ENCODE peak calls at places on chromosome 13, in six cellular contexts. One of them, this sample, is unnamed.

GRCh38 chr13:94710081-94710809 is 2.1 kb downstream of the SOX21 start:
- DNase-seq in NCI-H187 treated with DMSO at 0.1 percent for 48 hours: no peak
- DNase-seq in memory B cell: no peak
- DNase-seq in stimulated activated naive B cell treated with anti-CD40 and anti-IgM and Interleukin-4, amounts not matched to agents 10 μg/mL and 1 μg/mL and 100 μg/mL, for 72 hours: no peak
- DNase-seq in endodermal cell: no peak
- DNase-seq in LHCN-M2: no peak
- DNase-seq in this sample: no peak

GRCh38 chr13:40588101-40588500 is 78.3 kb downstream of the FOXO1 start:
- DNase-seq in stimulated activated naive B cell treated with anti-CD40 and anti-IgM and Interleukin-4, amounts not matched to agents 10 μg/mL and 1 μg/mL and 100 μg/mL, for 72 hours: no peak
- DNase-seq in LHCN-M2: no peak
- DNase-seq in endodermal cell: no peak
- DNase-seq in NCI-H187 treated with DMSO at 0.1 percent for 48 hours: no peak
- DNase-seq in memory B cell: no peak
- DNase-seq in this sample: no peak

GRCh38 chr13:46329624-46330023 is 57.4 kb downstream of the RUBCNL start:
- DNase-seq in NCI-H187 treated with DMSO at 0.1 percent for 48 hours: no peak
- DNase-seq in LHCN-M2: no peak
- DNase-seq in stimulated activated naive B cell treated with anti-CD40 and anti-IgM and Interleukin-4, amounts not matched to agents 10 μg/mL and 1 μg/mL and 100 μg/mL, for 72 hours: no peak
- DNase-seq in endodermal cell: no peak
- DNase-seq in memory B cell: no peak
- DNase-seq in this sample: no peak

GRCh38 chr13:112753868-112754267 is 64.0 kb downstream of the ATP11A start:
- DNase-seq in LHCN-M2: no peak
- DNase-seq in memory B cell: no peak
- DNase-seq in stimulated activated naive B cell treated with anti-CD40 and anti-IgM and Interleukin-4, amounts not matched to agents 10 μg/mL and 1 μg/mL and 100 μg/mL, for 72 hours: no peak
- DNase-seq in NCI-H187 treated with DMSO at 0.1 percent for 48 hours: no peak
- DNase-seq in endodermal cell: no peak
- DNase-seq in this sample: no peak

GRCh38 chr13:113657851-113658741 is at the start of gene ATP4B:
- DNase-seq in endodermal cell: peak
- DNase-seq in NCI-H187 treated with DMSO at 0.1 percent for 48 hours: no peak
- DNase-seq in LHCN-M2: no peak
- DNase-seq in stimulated activated naive B cell treated with anti-CD40 and anti-IgM and Interleukin-4, amounts not matched to agents 10 μg/mL and 1 μg/mL and 100 μg/mL, for 72 hours: no peak
- DNase-seq in memory B cell: no peak
- DNase-seq in this sample: no peak

GRCh38 chr13:46469064-46469463 is 82.0 kb upstream of the RUBCNL start:
- DNase-seq in memory B cell: no peak
- DNase-seq in stimulated activated naive B cell treated with anti-CD40 and anti-IgM and Interleukin-4, amounts not matched to agents 10 μg/mL and 1 μg/mL and 100 μg/mL, for 72 hours: no peak
- DNase-seq in endodermal cell: no peak
- DNase-seq in NCI-H187 treated with DMSO at 0.1 percent for 48 hours: no peak
- DNase-seq in LHCN-M2: peak
- DNase-seq in this sample: no peak

GRCh38 chr13:40273173-40274000 is 393.1 kb downstream of the FOXO1 start:
- DNase-seq in LHCN-M2: no peak
- DNase-seq in endodermal cell: no peak
- DNase-seq in stimulated activated naive B cell treated with anti-CD40 and anti-IgM and Interleukin-4, amounts not matched to agents 10 μg/mL and 1 μg/mL and 100 μg/mL, for 72 hours: no peak
- DNase-seq in NCI-H187 treated with DMSO at 0.1 percent for 48 hours: no peak
- DNase-seq in memory B cell: no peak
- DNase-seq in this sample: no peak

GRCh38 chr13:113782472-113782871 is 23.4 kb downstream of the TMEM255B start:
- DNase-seq in NCI-H187 treated with DMSO at 0.1 percent for 48 hours: no peak
- DNase-seq in memory B cell: no peak
- DNase-seq in stimulated activated naive B cell treated with anti-CD40 and anti-IgM and Interleukin-4, amounts not matched to agents 10 μg/mL and 1 μg/mL and 100 μg/mL, for 72 hours: no peak
- DNase-seq in endodermal cell: peak
- DNase-seq in LHCN-M2: no peak
- DNase-seq in this sample: no peak

GRCh38 chr13:112960671-112961070 is 8.3 kb upstream of the MCF2L start:
- DNase-seq in endodermal cell: no peak
- DNase-seq in LHCN-M2: no peak
- DNase-seq in stimulated activated naive B cell treated with anti-CD40 and anti-IgM and Interleukin-4, amounts not matched to agents 10 μg/mL and 1 μg/mL and 100 μg/mL, for 72 hours: no peak
- DNase-seq in NCI-H187 treated with DMSO at 0.1 percent for 48 hours: no peak
- DNase-seq in memory B cell: no peak
- DNase-seq in this sample: no peak

GRCh38 chr13:107421951-107422350 is 793.4 kb downstream of the LIG4 start:
- DNase-seq in stimulated activated naive B cell treated with anti-CD40 and anti-IgM and Interleukin-4, amounts not matched to agents 10 μg/mL and 1 μg/mL and 100 μg/mL, for 72 hours: no peak
- DNase-seq in memory B cell: no peak
- DNase-seq in LHCN-M2: no peak
- DNase-seq in endodermal cell: no peak
- DNase-seq in NCI-H187 treated with DMSO at 0.1 percent for 48 hours: no peak
- DNase-seq in this sample: no peak

GRCh38 chr13:76286178-76286577 is 600.0 kb downstream of the KCTD12 start:
- DNase-seq in NCI-H187 treated with DMSO at 0.1 percent for 48 hours: no peak
- DNase-seq in stimulated activated naive B cell treated with anti-CD40 and anti-IgM and Interleukin-4, amounts not matched to agents 10 μg/mL and 1 μg/mL and 100 μg/mL, for 72 hours: no peak
- DNase-seq in memory B cell: no peak
- DNase-seq in endodermal cell: no peak
- DNase-seq in LHCN-M2: peak
- DNase-seq in this sample: no peak

GRCh38 chr13:102770435-102770834 is 3.2 kb downstream of the TEX30 start:
- DNase-seq in memory B cell: no peak
- DNase-seq in endodermal cell: no peak
- DNase-seq in stimulated activated naive B cell treated with anti-CD40 and anti-IgM and Interleukin-4, amounts not matched to agents 10 μg/mL and 1 μg/mL and 100 μg/mL, for 72 hours: no peak
- DNase-seq in NCI-H187 treated with DMSO at 0.1 percent for 48 hours: no peak
- DNase-seq in LHCN-M2: no peak
- DNase-seq in this sample: no peak

GRCh38 chr13:89687066-89687465 is 1660.4 kb upstream of the MIR17HG start:
- DNase-seq in endodermal cell: no peak
- DNase-seq in stimulated activated naive B cell treated with anti-CD40 and anti-IgM and Interleukin-4, amounts not matched to agents 10 μg/mL and 1 μg/mL and 100 μg/mL, for 72 hours: no peak
- DNase-seq in LHCN-M2: peak
- DNase-seq in NCI-H187 treated with DMSO at 0.1 percent for 48 hours: no peak
- DNase-seq in memory B cell: no peak
- DNase-seq in this sample: no peak

GRCh38 chr13:26914148-26914547 is 153.6 kb upstream of the GPR12 start:
- DNase-seq in endodermal cell: no peak
- DNase-seq in NCI-H187 treated with DMSO at 0.1 percent for 48 hours: no peak
- DNase-seq in LHCN-M2: no peak
- DNase-seq in stimulated activated naive B cell treated with anti-CD40 and anti-IgM and Interleukin-4, amounts not matched to agents 10 μg/mL and 1 μg/mL and 100 μg/mL, for 72 hours: no peak
- DNase-seq in memory B cell: no peak
- DNase-seq in this sample: no peak

GRCh38 chr13:53013113-53013512 is 15.5 kb upstream of the OLFM4 start:
- DNase-seq in NCI-H187 treated with DMSO at 0.1 percent for 48 hours: no peak
- DNase-seq in endodermal cell: no peak
- DNase-seq in memory B cell: no peak
- DNase-seq in stimulated activated naive B cell treated with anti-CD40 and anti-IgM and Interleukin-4, amounts not matched to agents 10 μg/mL and 1 μg/mL and 100 μg/mL, for 72 hours: no peak
- DNase-seq in LHCN-M2: no peak
- DNase-seq in this sample: no peak

GRCh38 chr13:64457976-64458375 is 2772.2 kb downstream of the PCDH9 start:
- DNase-seq in LHCN-M2: no peak
- DNase-seq in stimulated activated naive B cell treated with anti-CD40 and anti-IgM and Interleukin-4, amounts not matched to agents 10 μg/mL and 1 μg/mL and 100 μg/mL, for 72 hours: no peak
- DNase-seq in memory B cell: no peak
- DNase-seq in NCI-H187 treated with DMSO at 0.1 percent for 48 hours: no peak
- DNase-seq in endodermal cell: no peak
- DNase-seq in this sample: no peak

GRCh38 chr13:57128909-57129308 is 11.8 kb upstream of the PRR20A start:
- DNase-seq in endodermal cell: peak
- DNase-seq in NCI-H187 treated with DMSO at 0.1 percent for 48 hours: no peak
- DNase-seq in stimulated activated naive B cell treated with anti-CD40 and anti-IgM and Interleukin-4, amounts not matched to agents 10 μg/mL and 1 μg/mL and 100 μg/mL, for 72 hours: no peak
- DNase-seq in memory B cell: no peak
- DNase-seq in LHCN-M2: no peak
- DNase-seq in this sample: no peak

GRCh38 chr13:27280009-27280646 is 9.5 kb downstream of the RASL11A start:
- DNase-seq in memory B cell: no peak
- DNase-seq in endodermal cell: no peak
- DNase-seq in NCI-H187 treated with DMSO at 0.1 percent for 48 hours: no peak
- DNase-seq in stimulated activated naive B cell treated with anti-CD40 and anti-IgM and Interleukin-4, amounts not matched to agents 10 μg/mL and 1 μg/mL and 100 μg/mL, for 72 hours: no peak
- DNase-seq in LHCN-M2: no peak
- DNase-seq in this sample: no peak

GRCh38 chr13:33153421-33154381 is 131.9 kb downstream of the STARD13 start:
- DNase-seq in LHCN-M2: no peak
- DNase-seq in stimulated activated naive B cell treated with anti-CD40 and anti-IgM and Interleukin-4, amounts not matched to agents 10 μg/mL and 1 μg/mL and 100 μg/mL, for 72 hours: no peak
- DNase-seq in endodermal cell: peak
- DNase-seq in memory B cell: no peak
- DNase-seq in NCI-H187 treated with DMSO at 0.1 percent for 48 hours: no peak
- DNase-seq in this sample: no peak

GRCh38 chr13:109402976-109403375 is 383.4 kb downstream of the IRS2 start:
- DNase-seq in LHCN-M2: no peak
- DNase-seq in endodermal cell: no peak
- DNase-seq in memory B cell: no peak
- DNase-seq in stimulated activated naive B cell treated with anti-CD40 and anti-IgM and Interleukin-4, amounts not matched to agents 10 μg/mL and 1 μg/mL and 100 μg/mL, for 72 hours: no peak
- DNase-seq in NCI-H187 treated with DMSO at 0.1 percent for 48 hours: peak
- DNase-seq in this sample: no peak

GRCh38 chr13:95323930-95324662 is 22.8 kb upstream of the ABCC4 start:
- DNase-seq in stimulated activated naive B cell treated with anti-CD40 and anti-IgM and Interleukin-4, amounts not matched to agents 10 μg/mL and 1 μg/mL and 100 μg/mL, for 72 hours: no peak
- DNase-seq in NCI-H187 treated with DMSO at 0.1 percent for 48 hours: no peak
- DNase-seq in memory B cell: no peak
- DNase-seq in endodermal cell: no peak
- DNase-seq in LHCN-M2: no peak
- DNase-seq in this sample: no peak

GRCh38 chr13:79791471-79792042 is 310.6 kb downstream of the NDFIP2 start:
- DNase-seq in stimulated activated naive B cell treated with anti-CD40 and anti-IgM and Interleukin-4, amounts not matched to agents 10 μg/mL and 1 μg/mL and 100 μg/mL, for 72 hours: no peak
- DNase-seq in endodermal cell: no peak
- DNase-seq in NCI-H187 treated with DMSO at 0.1 percent for 48 hours: no peak
- DNase-seq in memory B cell: no peak
- DNase-seq in LHCN-M2: no peak
- DNase-seq in this sample: no peak

GRCh38 chr13:44498969-44499368 is 77.2 kb downstream of the TSC22D1 start:
- DNase-seq in LHCN-M2: peak
- DNase-seq in endodermal cell: no peak
- DNase-seq in stimulated activated naive B cell treated with anti-CD40 and anti-IgM and Interleukin-4, amounts not matched to agents 10 μg/mL and 1 μg/mL and 100 μg/mL, for 72 hours: no peak
- DNase-seq in NCI-H187 treated with DMSO at 0.1 percent for 48 hours: no peak
- DNase-seq in memory B cell: no peak
- DNase-seq in this sample: no peak

GRCh38 chr13:77511552-77511951 is 24.0 kb upstream of the SCEL start:
- DNase-seq in stimulated activated naive B cell treated with anti-CD40 and anti-IgM and Interleukin-4, amounts not matched to agents 10 μg/mL and 1 μg/mL and 100 μg/mL, for 72 hours: no peak
- DNase-seq in endodermal cell: no peak
- DNase-seq in NCI-H187 treated with DMSO at 0.1 percent for 48 hours: no peak
- DNase-seq in LHCN-M2: no peak
- DNase-seq in memory B cell: no peak
- DNase-seq in this sample: no peak

GRCh38 chr13:67410645-67411044 is 180.5 kb upstream of the PCDH9 start:
- DNase-seq in LHCN-M2: no peak
- DNase-seq in memory B cell: no peak
- DNase-seq in endodermal cell: no peak
- DNase-seq in stimulated activated naive B cell treated with anti-CD40 and anti-IgM and Interleukin-4, amounts not matched to agents 10 μg/mL and 1 μg/mL and 100 μg/mL, for 72 hours: no peak
- DNase-seq in NCI-H187 treated with DMSO at 0.1 percent for 48 hours: no peak
- DNase-seq in this sample: no peak

GRCh38 chr13:106521101-106521799 is 14.2 kb downstream of the EFNB2 start:
- DNase-seq in endodermal cell: no peak
- DNase-seq in memory B cell: no peak
- DNase-seq in stimulated activated naive B cell treated with anti-CD40 and anti-IgM and Interleukin-4, amounts not matched to agents 10 μg/mL and 1 μg/mL and 100 μg/mL, for 72 hours: no peak
- DNase-seq in LHCN-M2: no peak
- DNase-seq in NCI-H187 treated with DMSO at 0.1 percent for 48 hours: no peak
- DNase-seq in this sample: no peak

GRCh38 chr13:22017226-22017625 is 346.4 kb downstream of the FGF9 start:
- DNase-seq in LHCN-M2: no peak
- DNase-seq in memory B cell: no peak
- DNase-seq in NCI-H187 treated with DMSO at 0.1 percent for 48 hours: no peak
- DNase-seq in endodermal cell: no peak
- DNase-seq in stimulated activated naive B cell treated with anti-CD40 and anti-IgM and Interleukin-4, amounts not matched to agents 10 μg/mL and 1 μg/mL and 100 μg/mL, for 72 hours: peak
- DNase-seq in this sample: no peak

GRCh38 chr13:46665630-46666482 is 112.9 kb downstream of the LRCH1 start:
- DNase-seq in LHCN-M2: no peak
- DNase-seq in endodermal cell: no peak
- DNase-seq in NCI-H187 treated with DMSO at 0.1 percent for 48 hours: no peak
- DNase-seq in memory B cell: no peak
- DNase-seq in stimulated activated naive B cell treated with anti-CD40 and anti-IgM and Interleukin-4, amounts not matched to agents 10 μg/mL and 1 μg/mL and 100 μg/mL, for 72 hours: no peak
- DNase-seq in this sample: no peak

GRCh38 chr13:87698268-87698667 is 27.1 kb downstream of the SLITRK5 start:
- DNase-seq in LHCN-M2: no peak
- DNase-seq in endodermal cell: no peak
- DNase-seq in stimulated activated naive B cell treated with anti-CD40 and anti-IgM and Interleukin-4, amounts not matched to agents 10 μg/mL and 1 μg/mL and 100 μg/mL, for 72 hours: no peak
- DNase-seq in memory B cell: no peak
- DNase-seq in NCI-H187 treated with DMSO at 0.1 percent for 48 hours: no peak
- DNase-seq in this sample: no peak

GRCh38 chr13:46530084-46530935 is 22.7 kb upstream of the LRCH1 start:
- DNase-seq in LHCN-M2: peak
- DNase-seq in stimulated activated naive B cell treated with anti-CD40 and anti-IgM and Interleukin-4, amounts not matched to agents 10 μg/mL and 1 μg/mL and 100 μg/mL, for 72 hours: no peak
- DNase-seq in NCI-H187 treated with DMSO at 0.1 percent for 48 hours: no peak
- DNase-seq in memory B cell: no peak
- DNase-seq in endodermal cell: no peak
- DNase-seq in this sample: no peak

GRCh38 chr13:99985243-99985874 is 3.8 kb downstream of the ZIC2 start:
- DNase-seq in endodermal cell: peak
- DNase-seq in memory B cell: no peak
- DNase-seq in stimulated activated naive B cell treated with anti-CD40 and anti-IgM and Interleukin-4, amounts not matched to agents 10 μg/mL and 1 μg/mL and 100 μg/mL, for 72 hours: no peak
- DNase-seq in LHCN-M2: no peak
- DNase-seq in NCI-H187 treated with DMSO at 0.1 percent for 48 hours: no peak
- DNase-seq in this sample: no peak

GRCh38 chr13:99982021-99982740 is 597 bp downstream of the ZIC2 start:
- DNase-seq in memory B cell: no peak
- DNase-seq in NCI-H187 treated with DMSO at 0.1 percent for 48 hours: no peak
- DNase-seq in stimulated activated naive B cell treated with anti-CD40 and anti-IgM and Interleukin-4, amounts not matched to agents 10 μg/mL and 1 μg/mL and 100 μg/mL, for 72 hours: no peak
- DNase-seq in endodermal cell: no peak
- DNase-seq in LHCN-M2: no peak
- DNase-seq in this sample: no peak

GRCh38 chr13:77516342-77516789 is 19.1 kb upstream of the SCEL start:
- DNase-seq in endodermal cell: no peak
- DNase-seq in stimulated activated naive B cell treated with anti-CD40 and anti-IgM and Interleukin-4, amounts not matched to agents 10 μg/mL and 1 μg/mL and 100 μg/mL, for 72 hours: no peak
- DNase-seq in memory B cell: no peak
- DNase-seq in NCI-H187 treated with DMSO at 0.1 percent for 48 hours: no peak
- DNase-seq in LHCN-M2: no peak
- DNase-seq in this sample: no peak

GRCh38 chr13:59391696-59392095 is 772.0 kb downstream of the DIAPH3 start:
- DNase-seq in LHCN-M2: peak
- DNase-seq in stimulated activated naive B cell treated with anti-CD40 and anti-IgM and Interleukin-4, amounts not matched to agents 10 μg/mL and 1 μg/mL and 100 μg/mL, for 72 hours: peak
- DNase-seq in memory B cell: peak
- DNase-seq in endodermal cell: peak
- DNase-seq in NCI-H187 treated with DMSO at 0.1 percent for 48 hours: peak
- DNase-seq in this sample: no peak

GRCh38 chr13:52599853-52600603 is 42.2 kb upstream of the HNRNPA1L2 start:
- DNase-seq in stimulated activated naive B cell treated with anti-CD40 and anti-IgM and Interleukin-4, amounts not matched to agents 10 μg/mL and 1 μg/mL and 100 μg/mL, for 72 hours: no peak
- DNase-seq in endodermal cell: peak
- DNase-seq in NCI-H187 treated with DMSO at 0.1 percent for 48 hours: no peak
- DNase-seq in memory B cell: no peak
- DNase-seq in LHCN-M2: peak
- DNase-seq in this sample: no peak

GRCh38 chr13:99087954-99088491 is 110.2 kb upstream of the DOCK9 start:
- DNase-seq in stimulated activated naive B cell treated with anti-CD40 and anti-IgM and Interleukin-4, amounts not matched to agents 10 μg/mL and 1 μg/mL and 100 μg/mL, for 72 hours: peak
- DNase-seq in NCI-H187 treated with DMSO at 0.1 percent for 48 hours: peak
- DNase-seq in LHCN-M2: no peak
- DNase-seq in memory B cell: no peak
- DNase-seq in endodermal cell: peak
- DNase-seq in this sample: no peak

GRCh38 chr13:50396001-50396400 is 380.8 kb downstream of the KCNRG start:
- DNase-seq in LHCN-M2: peak
- DNase-seq in memory B cell: no peak
- DNase-seq in stimulated activated naive B cell treated with anti-CD40 and anti-IgM and Interleukin-4, amounts not matched to agents 10 μg/mL and 1 μg/mL and 100 μg/mL, for 72 hours: no peak
- DNase-seq in NCI-H187 treated with DMSO at 0.1 percent for 48 hours: no peak
- DNase-seq in endodermal cell: no peak
- DNase-seq in this sample: no peak

GRCh38 chr13:100789481-100789880 is 114.9 kb upstream of the TMTC4 start:
- DNase-seq in NCI-H187 treated with DMSO at 0.1 percent for 48 hours: peak
- DNase-seq in LHCN-M2: peak
- DNase-seq in endodermal cell: no peak
- DNase-seq in memory B cell: no peak
- DNase-seq in stimulated activated naive B cell treated with anti-CD40 and anti-IgM and Interleukin-4, amounts not matched to agents 10 μg/mL and 1 μg/mL and 100 μg/mL, for 72 hours: no peak
- DNase-seq in this sample: no peak